ENCODE peak calls at places on chromosomes 13 and 19, in ten cellular contexts. N is ovary, B is dorsolateral prefrontal cortex, V is progenitor cell of endocrine pancreas, C is psoas muscle, I is nephron progenitor cell, L is lower leg skin, Y is neural crest cell, J is breast epithelium, F is HFFc6. P is an unnamed sample.

GRCh38 chr19:5292843-5293606 is 47.6 kb downstream of the PTPRS start:
- DNase-seq in N (peak; percentile 83), B (peak; percentile 52), V (peak; percentile 51), C (peak; percentile 71), I (peak; percentile 80), L (no peak), Y (peak; percentile 63), J (peak; percentile 57), F (peak; percentile 74), P (no peak)

GRCh38 chr19:28961772-28962500 is 251.0 kb downstream of the UQCRFS1 start:
- DNase-seq in N (no peak), B (no peak), V (no peak), C (no peak), I (no peak), L (no peak), Y (no peak), J (no peak), F (peak; percentile 75), P (no peak)

GRCh38 chr19:13087795-13088537 is 14.7 kb downstream of the LYL1 start:
- DNase-seq in N (peak; percentile 33), B (no peak), V (no peak), C (no peak), I (no peak), L (no peak), Y (no peak), J (no peak), F (no peak), P (no peak)

GRCh38 chr13:98519976-98520375 is 56.9 kb downstream of the STK24 start:
- DNase-seq in N (no peak), B (no peak), V (no peak), C (no peak), I (no peak), L (no peak), Y (no peak), J (no peak), F (no peak), P (no peak)

GRCh38 chr13:48564046-48564445 is 31.2 kb upstream of the RCBTB2 start:
- DNase-seq in N (no peak), B (no peak), V (no peak), C (no peak), I (no peak), L (no peak), Y (no peak), J (no peak), F (peak; percentile 15), P (no peak)

GRCh38 chr19:40165362-40165937 is 25.8 kb upstream of the MAP3K10 start:
- DNase-seq in N (peak; percentile 36), B (peak; percentile 6), V (peak; percentile 31), C (peak; percentile 42), I (peak; percentile 73), L (peak; percentile 28), Y (peak; percentile 50), J (no peak), F (peak; percentile 25), P (no peak)

GRCh38 chr13:46126552-46127171 is 21.8 kb upstream of the CPB2 start:
- DNase-seq in N (peak; percentile 22), B (peak; percentile 34), V (peak; percentile 43), C (peak; percentile 41), I (peak; percentile 75), L (peak; percentile 58), Y (peak; percentile 81), J (peak; percentile 46), F (peak; percentile 63), P (peak; percentile 37)

GRCh38 chr13:91017031-91017668 is 330.3 kb upstream of the MIR17HG start:
- DNase-seq in N (no peak), B (no peak), V (peak; percentile 20), C (peak; percentile 13), I (peak; percentile 57), L (no peak), Y (peak; percentile 44), J (no peak), F (peak; percentile 2), P (no peak)

GRCh38 chr19:52248256-52248655 is 21.1 kb upstream of the ZNF766 start:
- DNase-seq in N (no peak), B (no peak), V (no peak), C (peak; percentile 43), I (peak; percentile 6), L (peak; percentile 33), Y (peak; percentile 20), J (no peak), F (peak; percentile 54), P (no peak)

GRCh38 chr13:51562011-51562671 is 22.1 kb upstream of the WDFY2 start:
- DNase-seq in N (no peak), B (no peak), V (no peak), C (no peak), I (no peak), L (no peak), Y (no peak), J (no peak), F (no peak), P (no peak)

GRCh38 chr19:29842471-29843179 is 30.8 kb downstream of the CCNE1 start:
- DNase-seq in N (no peak), B (no peak), V (no peak), C (no peak), I (no peak), L (no peak), Y (no peak), J (no peak), F (no peak), P (no peak)

GRCh38 chr13:89925107-89925506 is 1422.4 kb upstream of the MIR17HG start:
- DNase-seq in N (no peak), B (no peak), V (no peak), C (no peak), I (peak; percentile 16), L (no peak), Y (no peak), J (no peak), F (no peak), P (no peak)

GRCh38 chr19:47315125-47315821 is 5.6 kb downstream of the C5AR1 start:
- DNase-seq in N (no peak), B (no peak), V (no peak), C (peak; percentile 62), I (no peak), L (peak; percentile 86), Y (no peak), J (no peak), F (peak; percentile 85), P (peak; percentile 81)

DNA sequence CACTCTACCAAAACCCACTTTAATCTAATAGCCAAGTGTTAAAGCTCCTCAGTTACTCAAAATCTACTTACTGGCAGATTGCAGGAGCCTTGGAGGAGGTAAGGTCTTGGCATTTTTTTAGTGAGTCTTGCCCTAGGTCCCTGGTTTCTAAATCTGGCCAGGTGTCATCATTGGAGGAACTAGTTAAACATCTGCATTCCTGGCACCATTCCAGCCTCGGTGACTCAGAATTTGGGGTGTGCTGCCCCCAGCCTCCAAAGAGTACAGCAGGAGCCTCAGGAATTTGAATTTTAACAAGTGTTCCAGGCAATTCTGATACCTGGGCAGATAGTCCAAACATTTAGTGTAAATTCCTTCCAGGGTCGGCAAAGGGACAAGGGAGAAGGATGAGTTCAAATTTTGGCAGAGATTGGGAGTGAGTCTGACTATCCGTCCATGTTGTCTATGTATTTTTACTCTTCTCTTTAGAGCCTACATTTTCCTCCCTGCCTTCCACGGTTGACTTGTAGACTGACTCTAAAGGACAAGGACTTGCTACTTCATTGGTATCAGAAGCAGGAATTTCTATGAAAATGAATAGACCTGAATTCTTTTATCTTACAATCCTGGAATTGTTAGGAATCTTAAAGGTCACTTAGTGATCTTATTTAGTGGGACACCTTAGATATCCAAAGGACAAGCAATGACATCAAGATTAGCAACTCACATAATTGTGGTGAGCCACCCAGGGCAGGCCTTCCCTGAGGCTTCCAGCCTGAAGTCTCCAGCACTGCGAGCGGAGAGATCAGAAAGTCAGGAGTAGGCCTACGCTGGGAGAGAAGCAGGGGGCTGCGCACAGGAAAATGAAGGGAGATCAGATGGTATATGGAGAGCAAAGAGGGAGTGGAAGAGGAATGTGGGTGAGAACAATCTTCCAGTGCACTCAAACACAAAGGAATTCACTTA is 37.6 kb downstream of the KLF5 start:
- DNase-seq in N (no peak), B (no peak), V (no peak), C (no peak), I (no peak), L (peak; percentile 31), Y (no peak), J (no peak), F (no peak), P (no peak)
- TF ChIP-seq CTCF in N (no peak), B (no peak), V (no peak), C (no peak), I (no peak), L (no peak), Y (no peak), J (no peak), F (no peak), P (no peak)

DNA sequence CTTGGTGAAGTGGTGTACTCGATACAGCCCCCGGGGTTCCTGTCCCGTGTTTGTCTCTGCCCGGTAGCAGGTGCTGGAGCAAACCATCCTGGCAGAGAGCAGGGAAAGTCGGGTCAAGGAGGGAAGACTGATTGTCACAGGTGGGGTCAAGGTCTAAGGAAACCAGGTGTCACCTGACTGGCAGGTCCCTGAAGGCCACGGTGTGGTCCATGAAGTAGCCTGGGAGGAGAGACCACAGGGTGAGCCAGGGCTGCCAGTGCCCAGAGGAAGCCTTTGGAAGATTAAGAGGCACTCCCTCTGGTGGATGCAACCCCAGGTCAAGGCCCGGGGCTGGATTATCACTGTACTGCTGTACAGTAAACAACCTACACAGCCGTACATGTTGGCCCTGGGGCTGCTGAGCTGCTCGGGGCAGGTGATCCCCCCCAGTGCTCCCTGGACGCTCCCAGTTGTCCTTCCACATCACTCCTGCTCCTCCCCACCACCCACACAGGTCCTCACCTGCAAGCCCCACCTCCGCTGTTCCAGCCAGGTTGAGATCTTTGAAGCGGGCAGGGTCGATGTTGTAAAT is 6.0 kb upstream of the CCER2 start:
- DNase-seq in N (no peak), B (no peak), V (no peak), C (no peak), I (no peak), L (no peak), Y (no peak), J (no peak), F (no peak), P (no peak)
- TF ChIP-seq CTCF in N (no peak), B (no peak), V (peak; percentile 18), C (no peak), I (no peak), L (no peak), Y (peak; percentile 17), J (no peak), F (peak; percentile 49), P (peak; percentile 19)

DNA sequence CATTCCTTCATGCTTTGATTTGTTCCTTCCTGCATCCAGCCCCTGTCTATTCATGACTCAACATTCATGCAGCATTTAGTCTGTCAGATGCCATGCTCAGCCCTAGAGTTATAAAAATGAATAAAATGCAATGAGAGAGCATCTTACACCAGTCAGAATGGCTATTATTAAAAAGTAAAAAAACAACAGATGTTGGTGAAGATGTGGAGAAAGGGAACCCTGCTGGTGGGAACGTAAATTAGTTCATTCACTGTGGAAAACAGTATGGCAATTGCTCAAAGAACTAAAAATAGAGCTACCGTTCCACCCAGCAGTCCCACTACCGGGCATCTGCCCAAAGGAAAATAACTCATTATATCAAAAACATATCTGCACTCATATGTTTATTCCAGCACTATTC is 70.0 kb upstream of the GTF3A start:
- DNase-seq in N (no peak), B (no peak), V (no peak), C (no peak), I (no peak), L (no peak), Y (no peak), J (no peak), F (peak; percentile 56), P (no peak)
- TF ChIP-seq CTCF in N (no peak), B (no peak), V (no peak), C (no peak), I (no peak), L (no peak), Y (no peak), J (no peak), F (peak; percentile 71), P (no peak)

GRCh38 chr19:18254546-18255500 is 19.4 kb downstream of the IQCN start:
- DNase-seq in N (peak; percentile 33), B (no peak), V (no peak), C (no peak), I (no peak), L (no peak), Y (no peak), J (no peak), F (no peak), P (no peak)
- TF ChIP-seq CTCF in N (no peak), B (no peak), V (peak; percentile 44), C (no peak), I (no peak), L (no peak), Y (no peak), J (no peak), F (peak; percentile 26), P (peak; percentile 12)

P was measured in kidney epithelial cell.